ENCODE peak calls at places on chromosomes 5 and 9, in four cellular contexts. B is CD8-positive, alpha-beta memory T cell; S is mesendoderm; W is transverse colon. K is an unnamed sample. For H3K4me1 and H3K27me3, the result is how much of the 10 kb centered on the place peaks cover.

GRCh38 chr5:40784916-40785315 is 13.3 kb downstream of the PRKAA1 start:
- DNase-seq in W (no peak), B (no peak), S (no peak), K (no peak)

GRCh38 chr5:16596541-16596940 is 20.3 kb downstream of the RETREG1 start:
- DNase-seq in S (no peak), B (no peak), W (no peak), K (no peak)

GRCh38 chr5:140555747-140556312 is 1.4 kb downstream of the SRA1 start:
- DNase-seq in W (no peak), B (no peak), S (no peak), K (no peak)

GRCh38 chr5:137294604-137295003 is 204.5 kb downstream of the SPOCK1 start:
- DNase-seq in S (no peak), B (no peak), W (no peak), K (no peak)

GRCh38 chr5:163938595-163938994 is 433.2 kb downstream of the MAT2B start:
- DNase-seq in S (no peak), W (no peak), B (no peak), K (no peak)

GRCh38 chr9:121568541-121569265 is 69.1 kb upstream of the GGTA1 start:
- DNase-seq in B (no peak), W (peak), S (no peak), K (no peak)

GRCh38 chr9:20569525-20569924 is 52.8 kb downstream of the MLLT3 start:
- DNase-seq in W (no peak), S (no peak), B (no peak), K (no peak)

GRCh38 chr5:128965638-128966302 is 482 bp downstream of the SLC27A6 start:
- DNase-seq in B (no peak), W (no peak), S (no peak), K (no peak)

GRCh38 chr5:50595199-50595598 is 71.2 kb upstream of the PARP8 start:
- DNase-seq in B (no peak), S (no peak), W (no peak), K (no peak)

GRCh38 chr5:156934450-156935211 is 28.4 kb downstream of the TIMD4 start:
- DNase-seq in S (peak), W (peak), B (peak), K (peak)

GRCh38 chr9:91785403-91785917 is 164.6 kb downstream of the ROR2 start:
- DNase-seq in W (no peak), B (no peak), S (no peak), K (no peak)

GRCh38 chr5:137960141-137960540 is 70.9 kb downstream of the PKD2L2 start:
- DNase-seq in B (no peak), S (no peak), W (no peak), K (no peak)

GRCh38 chr9:36637491-36638270 is 65.0 kb downstream of the MELK start:
- DNase-seq in W (no peak), S (no peak), B (no peak), K (no peak)

GRCh38 chr5:176774216-176775171 is 35.9 kb upstream of the UNC5A start:
- DNase-seq in W (no peak), B (no peak), S (peak), K (no peak)

GRCh38 chr5:170420809-170421412 is 31.7 kb upstream of the KCNMB1 start:
- DNase-seq in W (peak), S (peak), B (peak), K (peak)

GRCh38 chr5:93579561-93580386 is 1.2 kb downstream of the NR2F1-AS1 start:
- DNase-seq in W (no peak), B (no peak), S (peak), K (peak)

GRCh38 chr9:35826071-35826701 is 2.3 kb downstream of the FAM221B start:
- DNase-seq in W (no peak), B (peak), S (peak), K (peak)

GRCh38 chr5:128674837-128675446 is 136.9 kb upstream of the FBN2 start:
- DNase-seq in S (peak), B (no peak), W (peak), K (peak)

GRCh38 chr5:10456583-10457562 is 15.2 kb downstream of the ROPN1L start:
- DNase-seq in B (no peak), S (no peak), W (no peak), K (no peak)

GRCh38 chr9:5288591-5288990 is 15.9 kb downstream of the RLN2 start:
- DNase-seq in W (no peak), S (no peak), B (no peak), K (no peak)

GRCh38 chr9:7854763-7855162 is 55.2 kb upstream of the DMAC1 start:
- DNase-seq in S (no peak), W (no peak), B (no peak), K (no peak)

GRCh38 chr5:7053528-7054209 is 340.4 kb downstream of the TENT4A start:
- DNase-seq in B (no peak), W (no peak), S (no peak), K (no peak)

GRCh38 chr9:70255521-70255920 is 3.3 kb upstream of the SMC5 start:
- DNase-seq in S (no peak), W (no peak), B (no peak), K (no peak)

GRCh38 chr9:95857122-95857521 is 18.4 kb upstream of the ERCC6L2 start:
- DNase-seq in B (no peak), S (peak), W (no peak), K (peak)

GRCh38 chr9:101427957-101428655 is 7.5 kb downstream of the ALDOB start:
- DNase-seq in W (no peak), S (no peak), B (no peak), K (no peak)

GRCh38 chr5:89707891-89708290 is 701.7 kb downstream of the CETN3 start:
- DNase-seq in W (no peak), B (no peak), S (no peak), K (no peak)

GRCh38 chr9:7286101-7286500 is 513.5 kb downstream of the DMAC1 start:
- DNase-seq in S (no peak), B (no peak), W (no peak), K (no peak)

GRCh38 chr5:157994906-157995519 is 136.1 kb upstream of the CLINT1 start:
- DNase-seq in B (peak), S (peak), W (peak), K (peak)

DNA sequence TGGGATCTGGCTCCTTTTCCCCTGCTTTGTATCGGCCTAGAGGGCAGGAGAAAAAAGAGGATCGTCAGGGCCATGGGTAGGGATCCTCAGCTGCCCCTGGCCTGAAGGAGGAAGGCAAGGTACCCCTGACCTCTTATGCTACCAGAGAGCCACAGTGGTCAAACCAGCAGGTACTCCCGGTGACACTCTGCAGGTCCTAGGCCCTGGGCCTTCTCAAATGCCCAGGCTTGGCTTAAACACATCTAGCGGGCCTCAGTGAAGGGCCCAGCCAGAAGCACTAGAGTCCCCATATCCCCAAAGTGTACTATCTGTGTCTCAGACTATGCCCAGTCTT is 3.5 kb downstream of the IRF1 start:
- DNase-seq in S (no peak), W (peak), B (peak), K (no peak)
- H3K4me3 ChIP-seq in S (no peak), W (no peak), B (peak), K (no peak)

GRCh38 chr5:136025900-136026299 is 2.9 kb upstream of the TGFBI start:
- DNase-seq in S (no peak), B (no peak), W (no peak), K (no peak)
- H3K4me1 ChIP-seq in S (under half), B (under half), W (under half), K (under half)

GRCh38 chr5:132260051-132260450 is 2.6 kb downstream of the PDLIM4 start:
- DNase-seq in S (no peak), W (no peak), B (no peak), K (no peak)
- H3K27me3 ChIP-seq in S (under half), W (under half), B (under half), K (under half)

DNA sequence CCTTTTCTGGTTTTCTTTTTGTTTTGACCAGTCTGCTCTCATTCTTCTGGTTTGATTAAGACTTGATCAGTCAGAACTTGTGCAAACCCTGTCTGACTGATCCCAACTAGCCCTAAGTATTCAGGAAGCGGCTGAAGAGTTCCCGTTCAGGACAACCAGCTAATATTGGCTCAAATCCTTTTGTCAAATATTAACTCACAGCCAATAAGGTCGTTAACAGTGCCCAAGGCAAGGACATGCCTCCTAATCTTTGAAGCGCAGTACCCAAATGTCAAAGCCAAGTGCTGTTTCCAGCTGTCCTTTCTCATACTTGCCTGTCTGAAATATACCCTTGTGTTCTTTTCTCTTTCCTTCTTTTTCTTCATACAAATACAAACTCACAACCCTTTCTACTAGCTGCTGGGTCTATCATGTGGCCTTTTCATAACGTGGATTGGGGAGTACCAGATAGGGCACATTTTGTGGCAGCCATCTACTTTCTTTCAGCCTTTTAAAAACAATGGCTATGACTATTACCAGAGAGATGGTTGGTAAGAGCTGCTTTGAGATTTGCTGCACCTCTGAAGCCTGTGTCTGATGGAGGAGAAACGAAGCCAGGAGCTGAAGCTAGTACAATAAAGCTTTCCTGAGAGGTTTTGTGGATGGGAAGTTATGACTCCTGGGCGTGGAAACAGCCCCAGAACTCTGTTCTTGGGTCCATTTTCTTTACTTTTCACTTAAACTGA is 266.4 kb upstream of the ZNF608 start:
- DNase-seq in W (no peak), B (no peak), S (no peak), K (no peak)
- H3K4me3 ChIP-seq in W (no peak), B (no peak), S (no peak), K (no peak)